ENCODE peak calls at places on chromosomes 1 and 21, in ten cellular contexts. H is foreskin fibroblast; V is EL; E is CD4-positive, alpha-beta T cell; J is Jurkat, Clone E6-1; I is CD8-positive, alpha-beta T cell; M is AG08395; Z is activated T-helper 1 cell treated with anti-CD3 and anti-CD28 coated beads, Interleukin-12 subunit alpha, Interleukin-12 subunit beta, Interleukin-2, Interleukin-4 antibody, amounts not matched to agents 30 ng/mL and 10 ng/mL and 1 ng/mL, durations not matched to agents 14 hours and 24 hours and 36 hours; N is PC-9; P is hippocampal formation. W is an unnamed sample.

GRCh38 chr1:209435654-209436566 is 147.6 kb upstream of the CAMK1G start:
- DNase-seq in H (peak; percentile 60), V (peak; percentile 82), E (peak; percentile 0), J (peak; percentile 20), I (peak; percentile 6), M (peak; percentile 90), Z (peak; percentile 5), N (peak; percentile 64), P (peak; percentile 3), W (no peak)

GRCh38 chr1:50553921-50554320 is 130.7 kb upstream of the DMRTA2 start:
- DNase-seq in H (no peak), V (no peak), E (no peak), J (no peak), I (no peak), M (no peak), Z (no peak), N (no peak), P (no peak), W (no peak)

GRCh38 chr1:2788506-2789163 is 12.9 kb downstream of the TTC34 start:
- DNase-seq in H (no peak), V (no peak), E (no peak), J (no peak), I (no peak), M (no peak), Z (no peak), N (no peak), P (no peak), W (no peak)

GRCh38 chr21:42503711-42504110 is 7.7 kb upstream of the RSPH1 start:
- DNase-seq in H (no peak), V (no peak), E (no peak), J (no peak), I (no peak), M (no peak), Z (no peak), N (no peak), P (no peak), W (no peak)

GRCh38 chr1:65418522-65419185 is 1.8 kb upstream of the LEPR start:
- DNase-seq in H (no peak), V (no peak), E (no peak), J (no peak), I (no peak), M (no peak), Z (no peak), N (no peak), P (no peak), W (no peak)

GRCh38 chr1:208857471-208857870 is 613.3 kb upstream of the PLXNA2 start:
- DNase-seq in H (no peak), V (no peak), E (no peak), J (no peak), I (no peak), M (no peak), Z (no peak), N (no peak), P (no peak), W (no peak)

GRCh38 chr1:236774926-236775325 is 20.2 kb upstream of the MTR start:
- DNase-seq in H (no peak), V (peak; percentile 29), E (no peak), J (no peak), I (no peak), M (peak; percentile 25), Z (no peak), N (no peak), P (no peak), W (no peak)

GRCh38 chr1:46533179-46533864 is 18.1 kb downstream of the KNCN start:
- DNase-seq in H (peak; percentile 25), V (peak; percentile 48), E (peak; percentile 39), J (no peak), I (peak; percentile 55), M (peak; percentile 43), Z (peak; percentile 34), N (no peak), P (no peak), W (no peak)

GRCh38 chr1:224375059-224375458 is 18.4 kb downstream of the CNIH4 start:
- DNase-seq in H (no peak), V (no peak), E (no peak), J (no peak), I (no peak), M (no peak), Z (no peak), N (no peak), P (no peak), W (no peak)

GRCh38 chr1:33348194-33348593 is 27.3 kb upstream of the A3GALT2 start:
- DNase-seq in H (no peak), V (peak; percentile 64), E (no peak), J (no peak), I (no peak), M (peak; percentile 26), Z (no peak), N (no peak), P (no peak), W (no peak)

GRCh38 chr1:27594542-27595510 is 9.1 kb downstream of the AHDC1 start:
- DNase-seq in H (peak; percentile 63), V (peak; percentile 89), E (no peak), J (no peak), I (no peak), M (peak; percentile 67), Z (no peak), N (no peak), P (no peak), W (no peak)

GRCh38 chr1:178940022-178940765 is 69.3 kb upstream of the ANGPTL1 start:
- DNase-seq in H (peak; percentile 57), V (no peak), E (no peak), J (no peak), I (no peak), M (no peak), Z (no peak), N (no peak), P (no peak), W (no peak)

GRCh38 chr1:189500777-189501176 is 976.9 kb downstream of the BRINP3 start:
- DNase-seq in H (peak; percentile 0), V (no peak), E (no peak), J (no peak), I (no peak), M (no peak), Z (no peak), N (no peak), P (no peak), W (no peak)

GRCh38 chr1:23483327-23484252 is at the start of gene ASAP3:
- DNase-seq in H (peak; percentile 16), V (peak; percentile 55), E (peak; percentile 3), J (peak; percentile 22), I (no peak), M (no peak), Z (no peak), N (no peak), P (no peak), W (no peak)

GRCh38 chr1:235100124-235100801 is 28.4 kb downstream of the TOMM20 start:
- DNase-seq in H (no peak), V (no peak), E (no peak), J (peak; percentile 81), I (no peak), M (no peak), Z (no peak), N (no peak), P (no peak), W (no peak)

GRCh38 chr21:41433566-41433965 is 7.5 kb downstream of the MX1 start:
- DNase-seq in H (no peak), V (no peak), E (no peak), J (no peak), I (no peak), M (no peak), Z (no peak), N (no peak), P (no peak), W (no peak)

GRCh38 chr1:38489844-38490270 is 369.7 kb downstream of the RRAGC start:
- DNase-seq in H (no peak), V (peak; percentile 23), E (peak; percentile 26), J (peak; percentile 22), I (peak; percentile 47), M (no peak), Z (no peak), N (no peak), P (no peak), W (no peak)

W was measured in esophagus squamous epithelium.